ENCODE peak calls at places on chromosomes 12 and 14, in four cellular contexts. F is CD8-positive, alpha-beta T cell; U is heart left ventricle; O is astrocyte of the cerebellum. L is an unnamed sample.

GRCh38 chr14:34227834-34228662 is 234.0 kb downstream of the SPTSSA start:
- DNase-seq in O (peak), F (peak), U (peak), L (peak)

GRCh38 chr12:76311796-76312195 is 36.4 kb downstream of the BBS10 start:
- DNase-seq in O (no peak), F (no peak), U (no peak), L (no peak)

GRCh38 chr12:56087220-56087619 is 7.3 kb downstream of the ERBB3 start:
- DNase-seq in F (no peak), O (no peak), U (peak), L (no peak)

GRCh38 chr12:63991036-63991547 is 146.6 kb downstream of the SRGAP1 start:
- DNase-seq in O (no peak), F (no peak), U (no peak), L (no peak)

GRCh38 chr14:98634043-98634820 is 637.8 kb downstream of the BCL11B start:
- DNase-seq in O (no peak), F (no peak), U (no peak), L (no peak)

GRCh38 chr14:76115010-76115422 is 36.7 kb upstream of the GPATCH2L start:
- DNase-seq in O (no peak), U (no peak), F (no peak), L (no peak)

GRCh38 chr14:21039585-21040369 is 2.4 kb upstream of the RNASE7 start:
- DNase-seq in O (peak), U (no peak), F (no peak), L (no peak)

GRCh38 chr14:101844752-101845151 is 83.2 kb downstream of the PPP2R5C start:
- DNase-seq in F (no peak), U (no peak), O (no peak), L (no peak)

GRCh38 chr14:61581340-61581739 is 114.0 kb upstream of the HIF1A start:
- DNase-seq in U (no peak), F (no peak), O (no peak), L (no peak)

GRCh38 chr12:12563529-12563928 is 866 bp upstream of the DUSP16 start:
- DNase-seq in O (no peak), U (no peak), F (no peak), L (no peak)

GRCh38 chr14:57559561-57559960 is 65.9 kb upstream of the CCDC198 start:
- DNase-seq in O (no peak), F (no peak), U (no peak), L (no peak)

GRCh38 chr12:40622246-40622838 is 69.9 kb upstream of the CNTN1 start:
- DNase-seq in U (no peak), F (no peak), O (peak), L (peak)

GRCh38 chr12:47900480-47901129 is 4.2 kb downstream of the VDR start:
- DNase-seq in U (no peak), F (no peak), O (no peak), L (no peak)

GRCh38 chr12:71655907-71656306 is 7.7 kb downstream of the ZFC3H1 start:
- DNase-seq in O (no peak), U (no peak), F (no peak), L (no peak)

GRCh38 chr12:52215587-52216031 is 17.4 kb upstream of the KRT7 start:
- DNase-seq in O (no peak), F (no peak), U (peak), L (peak)

GRCh38 chr12:123471374-123472068 is 13.6 kb downstream of the SNRNP35 start:
- DNase-seq in U (peak), O (peak), F (no peak), L (no peak)

GRCh38 chr14:105999361-106000028 is 473.1 kb downstream of the TMEM121 start:
- DNase-seq in U (peak), O (no peak), F (no peak), L (no peak)

GRCh38 chr14:68892961-68893360 is 86.1 kb downstream of the ACTN1 start:
- DNase-seq in U (no peak), O (no peak), F (no peak), L (no peak)

GRCh38 chr12:70617450-70617849 is 19.8 kb downstream of the PTPRB start:
- DNase-seq in U (no peak), F (no peak), O (no peak), L (no peak)

GRCh38 chr12:18634382-18634781 is 103.4 kb downstream of the PLCZ1 start:
- DNase-seq in O (no peak), F (no peak), U (no peak), L (no peak)

GRCh38 chr12:98513379-98514318 is 1.7 kb upstream of the TMPO start:
- DNase-seq in F (no peak), O (no peak), U (no peak), L (no peak)

GRCh38 chr12:24920141-24920540 is 28.8 kb downstream of the BCAT1 start:
- DNase-seq in U (no peak), F (no peak), O (no peak), L (no peak)

GRCh38 chr12:76186507-76186906 is 102.0 kb upstream of the NAP1L1 start:
- DNase-seq in F (no peak), O (no peak), U (no peak), L (no peak)

GRCh38 chr14:101836131-101836530 is 74.6 kb downstream of the PPP2R5C start:
- DNase-seq in F (no peak), O (no peak), U (no peak), L (no peak)

GRCh38 chr12:6228535-6229223 is 28.5 kb downstream of the CD9 start:
- DNase-seq in F (no peak), U (peak), O (no peak), L (peak)

GRCh38 chr12:8655421-8655820 is 7.2 kb downstream of the MFAP5 start:
- DNase-seq in U (no peak), O (no peak), F (no peak), L (no peak)

GRCh38 chr12:105418821-105419291 is 88.4 kb downstream of the C12orf75 start:
- DNase-seq in U (no peak), F (no peak), O (no peak), L (no peak)

GRCh38 chr12:45234134-45234865 is 18.4 kb downstream of the ANO6 start:
- DNase-seq in U (no peak), O (peak), F (no peak), L (no peak)

GRCh38 chr14:69354383-69355154 is 43.5 kb downstream of the ERH start:
- DNase-seq in U (no peak), F (no peak), O (no peak), L (no peak)

GRCh38 chr12:52168019-52168717 is 23.6 kb downstream of the KRT80 start:
- DNase-seq in U (peak), F (no peak), O (no peak), L (no peak)

DNA sequence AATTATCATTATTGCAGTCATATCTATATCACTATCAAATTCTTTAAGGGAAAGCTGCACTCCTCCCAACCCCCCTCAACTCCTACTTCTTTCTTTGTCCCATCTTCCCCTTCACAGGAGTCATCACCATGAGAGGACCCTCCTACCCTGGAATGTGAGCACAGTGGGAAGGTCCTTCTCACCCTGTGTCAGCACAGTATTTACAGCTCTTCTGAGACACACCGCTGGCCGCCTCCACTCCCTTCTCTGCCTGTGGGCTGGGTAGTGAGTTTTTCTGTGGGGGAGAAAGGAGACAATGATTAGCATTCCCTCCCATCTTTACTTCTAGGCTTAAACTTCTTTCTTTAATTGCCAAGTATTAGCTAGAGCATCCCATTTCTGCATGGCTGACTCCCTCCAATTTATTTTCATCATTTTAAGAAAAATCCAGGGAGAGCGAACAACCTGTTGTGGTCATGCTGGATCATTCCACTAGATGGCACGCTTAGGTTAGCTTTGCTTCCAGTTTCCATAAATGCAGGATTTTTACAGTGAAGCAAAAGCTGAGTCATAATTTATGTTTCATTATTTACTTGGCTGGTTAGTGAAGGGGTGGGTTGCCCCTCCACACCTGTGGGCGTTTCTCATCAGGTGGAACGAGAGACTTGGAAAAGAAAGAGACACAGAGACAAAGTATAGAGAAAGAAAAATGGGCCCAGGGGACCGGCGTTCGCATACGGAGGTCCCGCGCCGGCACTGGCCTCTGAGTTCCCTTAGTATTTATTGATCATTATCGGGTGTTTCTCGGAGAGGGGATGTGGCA is 188.5 kb downstream of the ALX1 start:
- DNase-seq in F (no peak), U (no peak), O (peak), L (no peak)
- H3K4me3 ChIP-seq in F (no peak), U (peak), O (peak), L (peak)

DNA sequence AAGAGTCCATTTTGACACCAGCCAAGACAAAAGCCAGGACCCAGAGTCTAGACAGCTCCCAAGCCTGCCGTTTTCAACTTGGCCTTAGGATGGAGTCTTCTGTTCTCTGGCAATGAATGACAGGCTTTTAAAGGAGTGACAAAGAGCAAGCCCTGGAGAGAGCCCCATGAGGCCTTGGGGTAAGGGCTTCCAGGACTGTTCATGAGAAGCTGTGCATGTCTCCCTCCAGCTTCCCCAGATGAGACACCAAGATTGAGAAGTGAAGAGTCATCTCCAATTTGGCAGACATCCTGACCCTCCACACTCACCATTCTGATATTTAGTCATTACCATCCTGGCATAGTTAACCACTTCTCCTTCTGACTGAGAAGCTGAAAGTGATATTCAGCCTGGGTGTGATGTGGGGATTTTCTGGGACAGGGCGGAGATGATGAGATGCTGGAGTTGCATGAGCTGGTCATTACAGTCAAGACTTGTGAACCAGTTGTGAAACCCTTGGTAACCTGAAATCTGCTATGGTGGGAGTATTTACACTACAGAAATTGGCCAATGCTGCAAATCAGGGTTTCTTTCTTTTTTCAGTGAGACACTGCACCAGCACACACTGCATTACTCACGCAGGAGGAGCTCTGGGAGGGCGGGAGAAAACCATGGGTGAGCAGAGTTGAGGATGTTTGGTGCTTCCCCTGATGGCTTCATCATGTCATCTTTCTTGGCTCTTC is 77.8 kb downstream of the VCPKMT start:
- DNase-seq in F (no peak), O (peak), U (no peak), L (peak)
- TF ChIP-seq CTCF in F (no peak), O (peak), U (no peak), L (no peak)

GRCh38 chr12:7472060-7472459 is 28.1 kb upstream of the CD163L1 start:
- DNase-seq in O (no peak), F (no peak), U (no peak), L (no peak)
- H3K4me3 ChIP-seq in O (no peak), F (no peak), U (no peak), L (no peak)

GRCh38 chr12:49740930-49741881 is at the start of gene TMBIM6:
- DNase-seq in F (peak), U (peak), O (peak), L (peak)
- TF ChIP-seq CTCF in F (peak), U (peak), O (peak), L (peak)

L was measured in tibial artery.